ENCODE peak calls at places on chromosome 11, in five cellular contexts. One of them, this sample, is unnamed. For H3K4me1, the result is how much of the 10 kb centered on the place peaks cover.

GRCh38 chr11:69137148-69137844 is 18.4 kb upstream of the SMIM38 start:
- DNase-seq in suprapubic skin: no peak
- DNase-seq in neural progenitor cell: no peak
- DNase-seq in IMR-90: no peak
- DNase-seq in CD8-positive, alpha-beta memory T cell: no peak
- DNase-seq in this sample: peak

GRCh38 chr11:11849127-11849746 is 7.5 kb downstream of the USP47 start:
- DNase-seq in neural progenitor cell: peak
- DNase-seq in CD8-positive, alpha-beta memory T cell: peak
- DNase-seq in IMR-90: peak
- DNase-seq in suprapubic skin: no peak
- DNase-seq in this sample: peak

GRCh38 chr11:95641506-95641905 is 148.1 kb downstream of the FAM76B start:
- DNase-seq in neural progenitor cell: no peak
- DNase-seq in suprapubic skin: no peak
- DNase-seq in IMR-90: no peak
- DNase-seq in CD8-positive, alpha-beta memory T cell: peak
- DNase-seq in this sample: no peak

GRCh38 chr11:32221476-32222032 is 130.7 kb downstream of the RCN1 start:
- DNase-seq in CD8-positive, alpha-beta memory T cell: no peak
- DNase-seq in IMR-90: no peak
- DNase-seq in suprapubic skin: no peak
- DNase-seq in neural progenitor cell: no peak
- DNase-seq in this sample: no peak

GRCh38 chr11:125055107-125055715 is 7.9 kb upstream of the SLC37A2 start:
- DNase-seq in CD8-positive, alpha-beta memory T cell: no peak
- DNase-seq in neural progenitor cell: no peak
- DNase-seq in IMR-90: no peak
- DNase-seq in suprapubic skin: no peak
- DNase-seq in this sample: peak

GRCh38 chr11:17528906-17529813 is 15.1 kb downstream of the USH1C start:
- DNase-seq in CD8-positive, alpha-beta memory T cell: no peak
- DNase-seq in IMR-90: no peak
- DNase-seq in neural progenitor cell: no peak
- DNase-seq in suprapubic skin: no peak
- DNase-seq in this sample: no peak

GRCh38 chr11:134519390-134519750 is 107.3 kb upstream of the B3GAT1 start:
- DNase-seq in suprapubic skin: no peak
- DNase-seq in IMR-90: no peak
- DNase-seq in CD8-positive, alpha-beta memory T cell: no peak
- DNase-seq in neural progenitor cell: no peak
- DNase-seq in this sample: no peak

GRCh38 chr11:9089061-9089460 is 2.3 kb downstream of the SCUBE2 start:
- DNase-seq in suprapubic skin: no peak
- DNase-seq in neural progenitor cell: no peak
- DNase-seq in CD8-positive, alpha-beta memory T cell: no peak
- DNase-seq in IMR-90: no peak
- DNase-seq in this sample: peak

GRCh38 chr11:131944709-131945108 is 574.3 kb downstream of the NTM start:
- DNase-seq in neural progenitor cell: no peak
- DNase-seq in IMR-90: peak
- DNase-seq in suprapubic skin: no peak
- DNase-seq in CD8-positive, alpha-beta memory T cell: no peak
- DNase-seq in this sample: no peak

GRCh38 chr11:120020981-120021380 is 116.9 kb downstream of the TRIM29 start:
- DNase-seq in suprapubic skin: no peak
- DNase-seq in CD8-positive, alpha-beta memory T cell: no peak
- DNase-seq in neural progenitor cell: no peak
- DNase-seq in IMR-90: no peak
- DNase-seq in this sample: no peak

GRCh38 chr11:79438631-79439429 is 2.0 kb downstream of the TENM4 start:
- DNase-seq in suprapubic skin: peak
- DNase-seq in IMR-90: peak
- DNase-seq in CD8-positive, alpha-beta memory T cell: no peak
- DNase-seq in neural progenitor cell: peak
- DNase-seq in this sample: no peak

GRCh38 chr11:73012121-73012863 is 129.8 kb downstream of the FCHSD2 start:
- DNase-seq in IMR-90: peak
- DNase-seq in neural progenitor cell: no peak
- DNase-seq in suprapubic skin: no peak
- DNase-seq in CD8-positive, alpha-beta memory T cell: no peak
- DNase-seq in this sample: no peak

GRCh38 chr11:131694526-131695424 is 324.4 kb downstream of the NTM start:
- DNase-seq in CD8-positive, alpha-beta memory T cell: no peak
- DNase-seq in suprapubic skin: no peak
- DNase-seq in IMR-90: peak
- DNase-seq in neural progenitor cell: peak
- DNase-seq in this sample: peak

GRCh38 chr11:11988862-11989261 is 19.6 kb downstream of the DKK3 start:
- DNase-seq in CD8-positive, alpha-beta memory T cell: no peak
- DNase-seq in IMR-90: no peak
- DNase-seq in neural progenitor cell: no peak
- DNase-seq in suprapubic skin: no peak
- DNase-seq in this sample: no peak

GRCh38 chr11:110355011-110355744 is 58.8 kb upstream of the RDX start:
- DNase-seq in suprapubic skin: no peak
- DNase-seq in CD8-positive, alpha-beta memory T cell: no peak
- DNase-seq in IMR-90: no peak
- DNase-seq in neural progenitor cell: peak
- DNase-seq in this sample: no peak

GRCh38 chr11:17498475-17498874 is 21.8 kb upstream of the ABCC8 start:
- DNase-seq in suprapubic skin: no peak
- DNase-seq in CD8-positive, alpha-beta memory T cell: no peak
- DNase-seq in IMR-90: no peak
- DNase-seq in neural progenitor cell: peak
- DNase-seq in this sample: no peak

GRCh38 chr11:1208361-1209261 is 14.3 kb upstream of the MUC5B start:
- DNase-seq in neural progenitor cell: no peak
- DNase-seq in IMR-90: no peak
- DNase-seq in CD8-positive, alpha-beta memory T cell: no peak
- DNase-seq in suprapubic skin: peak
- DNase-seq in this sample: no peak

GRCh38 chr11:130806746-130807145 is 109.5 kb downstream of the SNX19 start:
- DNase-seq in suprapubic skin: no peak
- DNase-seq in neural progenitor cell: no peak
- DNase-seq in CD8-positive, alpha-beta memory T cell: no peak
- DNase-seq in IMR-90: no peak
- DNase-seq in this sample: no peak

GRCh38 chr11:79229047-79229446 is 211.8 kb downstream of the TENM4 start:
- DNase-seq in suprapubic skin: no peak
- DNase-seq in IMR-90: no peak
- DNase-seq in neural progenitor cell: no peak
- DNase-seq in CD8-positive, alpha-beta memory T cell: no peak
- DNase-seq in this sample: no peak

GRCh38 chr11:17273668-17274321 is 2.7 kb upstream of the NUCB2 start:
- DNase-seq in neural progenitor cell: no peak
- DNase-seq in CD8-positive, alpha-beta memory T cell: no peak
- DNase-seq in IMR-90: no peak
- DNase-seq in suprapubic skin: no peak
- DNase-seq in this sample: no peak

GRCh38 chr11:39541945-39542351 is 1917.5 kb downstream of the LRRC4C start:
- DNase-seq in suprapubic skin: no peak
- DNase-seq in CD8-positive, alpha-beta memory T cell: no peak
- DNase-seq in IMR-90: no peak
- DNase-seq in neural progenitor cell: peak
- DNase-seq in this sample: no peak

DNA sequence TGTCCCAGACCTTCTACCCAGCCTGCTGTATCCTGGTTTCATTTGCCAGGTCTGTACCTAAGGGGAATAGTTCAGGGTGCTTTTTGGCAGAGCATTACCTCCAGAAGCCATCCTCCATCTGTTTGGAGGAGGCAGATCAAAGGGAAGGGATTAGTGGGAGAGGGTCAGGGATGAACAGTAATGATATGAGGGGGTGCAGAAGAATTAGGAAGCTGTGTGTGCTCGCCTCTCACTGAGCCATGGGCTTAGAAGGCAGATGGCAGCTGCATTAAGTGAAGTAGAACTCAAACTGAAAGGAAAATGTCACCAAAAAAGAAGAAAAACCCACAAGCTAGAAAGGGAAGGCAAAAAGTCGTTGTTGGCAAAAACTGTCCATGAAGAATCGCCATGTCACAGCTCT is 46.7 kb downstream of the CEP164 start:
- DNase-seq in neural progenitor cell: no peak
- DNase-seq in CD8-positive, alpha-beta memory T cell: no peak
- DNase-seq in suprapubic skin: no peak
- DNase-seq in IMR-90: no peak
- DNase-seq in this sample: no peak
- H3K4me1 ChIP-seq in neural progenitor cell: under half
- H3K4me1 ChIP-seq in CD8-positive, alpha-beta memory T cell: under half
- H3K4me1 ChIP-seq in suprapubic skin: under half
- H3K4me1 ChIP-seq in IMR-90: under half
- H3K4me1 ChIP-seq in this sample: under half

GRCh38 chr11:86063536-86063935 is 5.3 kb downstream of the PICALM start:
- DNase-seq in CD8-positive, alpha-beta memory T cell: no peak
- DNase-seq in neural progenitor cell: no peak
- DNase-seq in IMR-90: no peak
- DNase-seq in suprapubic skin: no peak
- DNase-seq in this sample: no peak
- H3K4me1 ChIP-seq in CD8-positive, alpha-beta memory T cell: half or more
- H3K4me1 ChIP-seq in neural progenitor cell: under half
- H3K4me1 ChIP-seq in IMR-90: under half
- H3K4me1 ChIP-seq in suprapubic skin: half or more
- H3K4me1 ChIP-seq in this sample: under half

GRCh38 chr11:64237484-64237951 is 3.1 kb downstream of the VEGFB start:
- DNase-seq in suprapubic skin: peak
- DNase-seq in neural progenitor cell: no peak
- DNase-seq in CD8-positive, alpha-beta memory T cell: no peak
- DNase-seq in IMR-90: no peak
- DNase-seq in this sample: peak
- H3K4me1 ChIP-seq in suprapubic skin: half or more
- H3K4me1 ChIP-seq in neural progenitor cell: under half
- H3K4me1 ChIP-seq in CD8-positive, alpha-beta memory T cell: under half
- H3K4me1 ChIP-seq in IMR-90: under half
- H3K4me1 ChIP-seq in this sample: under half

GRCh38 chr11:19511066-19511412 is 201.6 kb upstream of the NAV2 start:
- DNase-seq in CD8-positive, alpha-beta memory T cell: no peak
- DNase-seq in suprapubic skin: no peak
- DNase-seq in IMR-90: no peak
- DNase-seq in neural progenitor cell: no peak
- DNase-seq in this sample: no peak
- H3K4me1 ChIP-seq in CD8-positive, alpha-beta memory T cell: under half
- H3K4me1 ChIP-seq in suprapubic skin: under half
- H3K4me1 ChIP-seq in IMR-90: under half
- H3K4me1 ChIP-seq in neural progenitor cell: under half
- H3K4me1 ChIP-seq in this sample: under half

GRCh38 chr11:65436412-65437032 is 13.9 kb downstream of the NEAT1 start:
- DNase-seq in suprapubic skin: peak
- DNase-seq in neural progenitor cell: no peak
- DNase-seq in CD8-positive, alpha-beta memory T cell: no peak
- DNase-seq in IMR-90: peak
- DNase-seq in this sample: peak

GRCh38 chr11:65438257-65439151 is 15.9 kb downstream of the NEAT1 start:
- DNase-seq in suprapubic skin: no peak
- DNase-seq in IMR-90: peak
- DNase-seq in CD8-positive, alpha-beta memory T cell: no peak
- DNase-seq in neural progenitor cell: no peak
- DNase-seq in this sample: no peak

GRCh38 chr11:65437436-65438227 is 15.0 kb downstream of the NEAT1 start:
- DNase-seq in suprapubic skin: peak
- DNase-seq in IMR-90: peak
- DNase-seq in CD8-positive, alpha-beta memory T cell: no peak
- DNase-seq in neural progenitor cell: no peak
- DNase-seq in this sample: no peak

GRCh38 chr11:65440831-65441499 is 18.4 kb downstream of the NEAT1 start:
- DNase-seq in neural progenitor cell: no peak
- DNase-seq in suprapubic skin: peak
- DNase-seq in IMR-90: peak
- DNase-seq in CD8-positive, alpha-beta memory T cell: no peak
- DNase-seq in this sample: peak

GRCh38 chr11:65439331-65440181 is 17.0 kb downstream of the NEAT1 start:
- DNase-seq in neural progenitor cell: no peak
- DNase-seq in CD8-positive, alpha-beta memory T cell: no peak
- DNase-seq in suprapubic skin: peak
- DNase-seq in IMR-90: peak
- DNase-seq in this sample: peak
- H3K4me1 ChIP-seq in neural progenitor cell: under half
- H3K4me1 ChIP-seq in CD8-positive, alpha-beta memory T cell: under half
- H3K4me1 ChIP-seq in suprapubic skin: half or more
- H3K4me1 ChIP-seq in IMR-90: under half
- H3K4me1 ChIP-seq in this sample: under half

GRCh38 chr11:46336781-46337180 is 10.5 kb upstream of the DGKZ start:
- DNase-seq in suprapubic skin: no peak
- DNase-seq in neural progenitor cell: no peak
- DNase-seq in IMR-90: no peak
- DNase-seq in CD8-positive, alpha-beta memory T cell: no peak
- DNase-seq in this sample: no peak
- H3K4me1 ChIP-seq in suprapubic skin: under half
- H3K4me1 ChIP-seq in neural progenitor cell: under half
- H3K4me1 ChIP-seq in IMR-90: under half
- H3K4me1 ChIP-seq in CD8-positive, alpha-beta memory T cell: half or more
- H3K4me1 ChIP-seq in this sample: under half

GRCh38 chr11:64099436-64099835 is 63.7 kb downstream of the FLRT1 start:
- DNase-seq in CD8-positive, alpha-beta memory T cell: no peak
- DNase-seq in neural progenitor cell: no peak
- DNase-seq in suprapubic skin: no peak
- DNase-seq in IMR-90: no peak
- DNase-seq in this sample: no peak

GRCh38 chr11:64100345-64100744 is 64.6 kb downstream of the FLRT1 start:
- DNase-seq in CD8-positive, alpha-beta memory T cell: no peak
- DNase-seq in IMR-90: no peak
- DNase-seq in suprapubic skin: no peak
- DNase-seq in neural progenitor cell: no peak
- DNase-seq in this sample: no peak

GRCh38 chr11:64097468-64098317 is 62.0 kb downstream of the FLRT1 start:
- DNase-seq in CD8-positive, alpha-beta memory T cell: no peak
- DNase-seq in IMR-90: no peak
- DNase-seq in suprapubic skin: no peak
- DNase-seq in neural progenitor cell: no peak
- DNase-seq in this sample: no peak

GRCh38 chr11:64096835-64097234 is 61.1 kb downstream of the FLRT1 start:
- DNase-seq in CD8-positive, alpha-beta memory T cell: no peak
- DNase-seq in suprapubic skin: no peak
- DNase-seq in IMR-90: no peak
- DNase-seq in neural progenitor cell: no peak
- DNase-seq in this sample: no peak

GRCh38 chr11:64098318-64098831 is 62.6 kb downstream of the FLRT1 start:
- DNase-seq in CD8-positive, alpha-beta memory T cell: no peak
- DNase-seq in IMR-90: no peak
- DNase-seq in neural progenitor cell: no peak
- DNase-seq in suprapubic skin: no peak
- DNase-seq in this sample: no peak
- H3K4me1 ChIP-seq in CD8-positive, alpha-beta memory T cell: under half
- H3K4me1 ChIP-seq in IMR-90: under half
- H3K4me1 ChIP-seq in neural progenitor cell: under half
- H3K4me1 ChIP-seq in suprapubic skin: under half
- H3K4me1 ChIP-seq in this sample: under half

DNA sequence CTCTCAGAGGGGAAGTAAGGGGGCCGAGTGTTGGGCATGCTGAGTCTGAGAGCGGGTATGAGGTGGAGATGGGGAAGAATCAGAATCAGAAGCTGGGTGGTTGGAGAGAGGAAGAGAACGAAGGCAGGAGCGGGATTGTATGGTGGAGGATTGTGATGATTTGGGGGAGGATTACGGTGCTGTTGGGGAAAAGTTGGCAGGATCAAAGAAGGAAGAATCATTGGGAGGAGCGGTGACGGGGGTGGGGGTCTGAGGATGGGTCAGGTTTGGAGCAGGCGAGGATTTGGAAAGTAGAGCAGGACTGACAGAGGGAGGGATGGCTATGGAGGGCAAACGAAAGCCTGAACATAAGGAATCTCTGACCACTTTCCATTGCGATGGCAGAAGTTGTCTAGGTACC is 22.1 kb downstream of the ZNF195 start:
- DNase-seq in CD8-positive, alpha-beta memory T cell: no peak
- DNase-seq in IMR-90: no peak
- DNase-seq in suprapubic skin: no peak
- DNase-seq in neural progenitor cell: no peak
- DNase-seq in this sample: no peak
- H3K4me1 ChIP-seq in CD8-positive, alpha-beta memory T cell: under half
- H3K4me1 ChIP-seq in IMR-90: under half
- H3K4me1 ChIP-seq in suprapubic skin: under half
- H3K4me1 ChIP-seq in neural progenitor cell: under half
- H3K4me1 ChIP-seq in this sample: under half